ENCODE peak calls at places on chromosomes 2 and 18, in six cellular contexts. O is K562, J is SK-N-SH, B is H1, W is GM12878, X is GM12892. S is an unnamed sample.

GRCh38 chr2:164009801-164010337 is 274.1 kb upstream of the FIGN start:
- DNase-seq in O (no peak), J (no peak), B (no peak), W (no peak), X (no peak), S (no peak)

GRCh38 chr2:210288376-210288775 is 26.6 kb downstream of the MYL1 start:
- DNase-seq in O (no peak), J (no peak), B (no peak), W (no peak), X (no peak), S (no peak)

GRCh38 chr2:37671013-37671815 is at the start of gene CDC42EP3:
- DNase-seq in O (peak), J (peak), B (no peak), W (no peak), X (peak), S (peak)

GRCh38 chr2:68368657-68369339 is 3.7 kb downstream of the PLEK start:
- DNase-seq in O (no peak), J (no peak), B (no peak), W (no peak), X (no peak), S (no peak)

GRCh38 chr18:49656098-49656591 is 94.3 kb downstream of the LIPG start:
- DNase-seq in O (no peak), J (no peak), B (no peak), W (no peak), X (no peak), S (no peak)

GRCh38 chr2:38515155-38516074 is 87.3 kb downstream of the HNRNPLL start:
- DNase-seq in O (peak), J (no peak), B (no peak), W (no peak), X (no peak), S (no peak)

GRCh38 chr2:114610677-114611076 is 168.2 kb downstream of the DPP10 start:
- DNase-seq in O (no peak), J (peak), B (no peak), W (no peak), X (no peak), S (no peak)

GRCh38 chr2:196750977-196751631 is 48.4 kb downstream of the GTF3C3 start:
- DNase-seq in O (peak), J (peak), B (peak), W (peak), X (peak), S (peak)

GRCh38 chr2:107511970-107512789 is 314.5 kb upstream of the RGPD4 start:
- DNase-seq in O (no peak), J (no peak), B (no peak), W (no peak), X (no peak), S (no peak)

GRCh38 chr2:227248876-227249275 is 76.2 kb upstream of the MFF start:
- DNase-seq in O (no peak), J (no peak), B (no peak), W (no peak), X (no peak), S (no peak)

GRCh38 chr18:60809937-60810336 is 437.4 kb upstream of the MC4R start:
- DNase-seq in O (no peak), J (no peak), B (no peak), W (no peak), X (no peak), S (no peak)

GRCh38 chr2:32427672-32428622 is 71.1 kb downstream of the BIRC6 start:
- DNase-seq in O (no peak), J (peak), B (no peak), W (no peak), X (no peak), S (no peak)

GRCh38 chr2:23121968-23122648 is 262.9 kb upstream of the KLHL29 start:
- DNase-seq in O (no peak), J (no peak), B (no peak), W (no peak), X (no peak), S (no peak)

GRCh38 chr18:54918060-54918459 is 41.2 kb downstream of the CCDC68 start:
- DNase-seq in O (no peak), J (peak), B (no peak), W (no peak), X (no peak), S (no peak)

GRCh38 chr2:240875228-240876034 is 6.8 kb downstream of the AGXT start:
- DNase-seq in O (no peak), J (peak), B (no peak), W (no peak), X (no peak), S (no peak)

GRCh38 chr2:234032301-234032856 is 18.1 kb upstream of the SPP2 start:
- DNase-seq in O (no peak), J (no peak), B (no peak), W (no peak), X (no peak), S (no peak)

GRCh38 chr2:222656544-222657446 is 903 bp upstream of the FARSB start:
- DNase-seq in O (no peak), J (peak), B (no peak), W (no peak), X (no peak), S (no peak)

GRCh38 chr2:75003773-75004172 is 45.3 kb downstream of the POLE4 start:
- DNase-seq in O (no peak), J (no peak), B (no peak), W (no peak), X (no peak), S (no peak)

GRCh38 chr18:65942854-65943253 is 192.0 kb downstream of the CDH7 start:
- DNase-seq in O (no peak), J (no peak), B (no peak), W (no peak), X (no peak), S (no peak)

GRCh38 chr2:190563109-190563508 is 28.6 kb upstream of the NEMP2 start:
- DNase-seq in O (peak), J (no peak), B (no peak), W (no peak), X (no peak), S (no peak)

GRCh38 chr18:62952807-62953206 is 237.5 kb downstream of the PHLPP1 start:
- DNase-seq in O (no peak), J (no peak), B (no peak), W (no peak), X (no peak), S (no peak)

GRCh38 chr18:73942081-73942625 is 205.5 kb downstream of the FBXO15 start:
- DNase-seq in O (no peak), J (no peak), B (no peak), W (no peak), X (no peak), S (no peak)

GRCh38 chr2:126808929-126809328 is 89.8 kb upstream of the TEX51 start:
- DNase-seq in O (no peak), J (no peak), B (peak), W (no peak), X (no peak), S (no peak)

GRCh38 chr2:46719499-46719898 is 196.1 kb downstream of the MCFD2 start:
- DNase-seq in O (no peak), J (no peak), B (no peak), W (no peak), X (no peak), S (no peak)

GRCh38 chr18:22465859-22466602 is 48.3 kb upstream of the CTAGE1 start:
- DNase-seq in O (peak), J (no peak), B (no peak), W (no peak), X (no peak), S (no peak)

GRCh38 chr2:205716126-205716525 is 33.8 kb downstream of the NRP2 start:
- DNase-seq in O (peak), J (no peak), B (no peak), W (no peak), X (no peak), S (no peak)

GRCh38 chr2:241901018-241901380 is 31.5 kb downstream of the RTP5 start:
- DNase-seq in O (no peak), J (no peak), B (no peak), W (no peak), X (no peak), S (no peak)

GRCh38 chr18:61322265-61322873 is 10.9 kb upstream of the CDH20 start:
- DNase-seq in O (peak), J (peak), B (no peak), W (no peak), X (peak), S (peak)

GRCh38 chr2:222613715-222614331 is 42.1 kb downstream of the FARSB start:
- DNase-seq in O (no peak), J (peak), B (no peak), W (no peak), X (peak), S (peak)

GRCh38 chr2:238101891-238102841 is 2.0 kb downstream of the ESPNL start:
- DNase-seq in O (no peak), J (peak), B (no peak), W (no peak), X (no peak), S (no peak)

GRCh38 chr2:25252291-25253152 is 84.1 kb upstream of the POMC start:
- DNase-seq in O (peak), J (peak), B (peak), W (no peak), X (peak), S (peak)

GRCh38 chr2:101546376-101547058 is 71.6 kb upstream of the RFX8 start:
- DNase-seq in O (no peak), J (no peak), B (no peak), W (no peak), X (no peak), S (no peak)

GRCh38 chr2:101545940-101546339 is 71.0 kb upstream of the RFX8 start:
- DNase-seq in O (no peak), J (no peak), B (no peak), W (no peak), X (no peak), S (no peak)

GRCh38 chr2:101538076-101538475 is 63.2 kb upstream of the RFX8 start:
- DNase-seq in O (no peak), J (no peak), B (no peak), W (no peak), X (no peak), S (no peak)

DNA sequence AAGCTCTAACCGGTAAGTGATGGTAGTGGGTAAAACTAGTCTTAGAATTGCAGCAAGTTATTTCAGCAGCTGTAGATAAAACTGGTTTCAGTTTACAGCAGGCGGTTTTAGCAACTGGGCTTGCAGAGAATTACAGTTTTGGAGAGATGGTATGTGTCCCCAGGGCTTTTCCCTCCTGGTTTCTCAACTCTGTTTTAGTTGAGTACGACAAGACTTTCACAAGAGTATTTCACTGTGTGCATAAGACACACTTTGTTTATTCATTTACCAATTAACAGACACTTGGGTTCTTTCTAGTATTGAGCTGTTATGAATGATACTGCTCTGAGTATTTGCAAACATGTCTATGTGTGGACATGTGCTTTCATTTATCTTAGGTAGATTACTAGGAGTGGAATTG is 65.6 kb upstream of the RFX8 start:
- DNase-seq in O (no peak), J (no peak), B (no peak), W (no peak), X (no peak), S (no peak)
- TF ChIP-seq TAF1 in O (no peak), J (no peak), B (no peak), W (no peak), X (no peak), S (no peak)

DNA sequence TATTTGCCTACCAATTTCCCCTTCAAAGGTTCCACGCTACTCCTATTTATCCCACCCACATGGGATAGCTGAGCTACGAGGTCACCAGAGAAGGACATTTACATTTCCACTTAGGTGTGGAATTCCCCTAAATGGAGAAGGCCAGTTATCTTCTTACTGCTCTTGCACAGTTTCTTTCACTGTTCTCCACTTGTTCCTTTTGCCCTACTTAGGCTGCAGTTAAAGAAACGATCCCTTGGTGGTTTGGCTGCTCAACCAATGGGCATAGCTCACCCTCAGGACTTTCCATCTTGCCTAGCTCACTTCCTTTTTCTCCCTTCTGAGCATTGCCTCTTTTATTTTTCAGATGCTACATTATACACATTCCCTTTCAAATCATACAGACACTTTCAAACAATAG is 11.2 kb upstream of the NABP1 start:
- DNase-seq in O (peak), J (no peak), B (no peak), W (peak), X (no peak), S (no peak)
- TF ChIP-seq POLR2AphosphoS5 in O (no peak), J (no peak), B (no peak), W (peak), X (peak), S (no peak)

GRCh38 chr18:45528712-45529336 is 86.5 kb upstream of the SLC14A2 start:
- DNase-seq in O (no peak), J (no peak), B (no peak), W (no peak), X (no peak), S (no peak)

GRCh38 chr18:45527891-45528290 is 87.4 kb upstream of the SLC14A2 start:
- DNase-seq in O (no peak), J (no peak), B (no peak), W (no peak), X (no peak), S (no peak)

GRCh38 chr18:45522371-45522770 is 92.9 kb upstream of the SLC14A2 start:
- DNase-seq in O (no peak), J (no peak), B (no peak), W (no peak), X (no peak), S (no peak)

GRCh38 chr18:45521777-45522176 is 93.5 kb upstream of the SLC14A2 start:
- DNase-seq in O (no peak), J (no peak), B (no peak), W (no peak), X (no peak), S (no peak)

GRCh38 chr18:45526120-45526841 is 89.0 kb upstream of the SLC14A2 start:
- DNase-seq in O (no peak), J (peak), B (no peak), W (no peak), X (no peak), S (no peak)
- TF ChIP-seq TAF1 in O (no peak), J (no peak), B (no peak), W (no peak), X (no peak), S (no peak)

DNA sequence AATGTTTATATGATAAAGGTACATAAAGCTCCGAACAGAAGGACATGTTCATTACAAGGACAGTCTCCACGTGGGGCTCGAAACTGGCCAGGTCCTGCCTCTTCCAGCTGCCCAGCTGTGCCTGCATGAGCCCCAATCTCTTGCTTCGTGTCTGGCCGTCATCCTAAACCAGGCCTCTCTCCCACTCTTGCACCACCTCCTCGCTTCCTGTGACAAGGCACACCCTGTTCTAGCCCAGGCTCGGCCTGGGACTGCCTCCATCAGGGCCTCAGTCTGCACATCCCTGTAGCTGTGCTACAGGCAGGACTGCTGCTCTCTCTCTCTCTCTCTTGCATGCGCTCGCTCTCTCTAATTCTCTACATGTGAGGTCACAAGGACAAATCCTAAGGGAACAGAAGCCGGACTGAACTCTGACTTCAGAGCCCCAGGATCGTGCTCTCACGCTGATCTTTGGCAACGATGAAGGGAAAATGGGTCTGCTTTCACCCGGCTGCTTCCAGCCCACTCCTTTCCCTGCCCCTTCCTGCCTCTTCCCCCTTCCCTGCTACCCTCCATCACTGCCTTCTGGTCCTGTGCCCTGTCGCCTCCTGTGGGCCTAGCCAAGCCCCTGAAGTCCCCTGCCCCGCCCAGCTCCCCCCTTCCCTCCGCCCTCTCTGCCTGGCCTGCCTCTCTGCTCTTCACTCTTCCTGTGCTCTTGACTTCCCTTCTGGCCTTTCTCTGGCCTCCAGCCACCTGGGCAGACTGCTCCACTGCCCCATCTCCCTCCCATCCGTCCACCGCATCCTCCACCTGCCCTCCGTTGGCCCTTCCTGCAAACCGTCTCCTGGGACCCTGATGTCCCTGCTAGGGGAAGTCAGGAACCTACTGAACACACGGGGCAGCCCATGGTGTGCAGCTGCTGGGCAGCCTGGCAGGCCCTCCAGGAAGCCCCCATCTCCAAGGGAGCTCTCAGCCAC is 7.8 kb upstream of the GPR55 start:
- DNase-seq in O (no peak), J (no peak), B (no peak), W (no peak), X (no peak), S (no peak)
- TF ChIP-seq POLR2AphosphoS5 in O (no peak), J (no peak), B (no peak), W (no peak), X (no peak), S (no peak)

GRCh38 chr2:27798476-27798875 is 27.0 kb downstream of the MRPL33 start:
- DNase-seq in O (no peak), J (no peak), B (no peak), W (no peak), X (no peak), S (no peak)

GRCh38 chr2:27795868-27796277 is 24.4 kb downstream of the MRPL33 start:
- DNase-seq in O (no peak), J (no peak), B (no peak), W (no peak), X (no peak), S (no peak)

GRCh38 chr2:27792759-27793158 is 21.2 kb downstream of the MRPL33 start:
- DNase-seq in O (no peak), J (no peak), B (no peak), W (no peak), X (no peak), S (no peak)

GRCh38 chr2:27796991-27797752 is 25.7 kb downstream of the MRPL33 start:
- DNase-seq in O (no peak), J (no peak), B (no peak), W (no peak), X (no peak), S (no peak)

GRCh38 chr2:27795093-27795834 is 23.7 kb downstream of the MRPL33 start:
- DNase-seq in O (no peak), J (no peak), B (no peak), W (no peak), X (no peak), S (no peak)
- TF ChIP-seq TAF1 in O (no peak), J (no peak), B (no peak), W (no peak), X (no peak), S (no peak)

GRCh38 chr18:44696892-44697291 is 16.2 kb downstream of the SETBP1 start:
- DNase-seq in O (peak), J (no peak), B (no peak), W (no peak), X (no peak), S (no peak)
- TF ChIP-seq POLR2AphosphoS5 in O (no peak), J (no peak), B (no peak), W (no peak), X (no peak), S (no peak)

GRCh38 chr18:2948038-2948437 is 64.9 kb downstream of the LPIN2 start:
- DNase-seq in O (peak), J (peak), B (no peak), W (no peak), X (no peak), S (no peak)
- TF ChIP-seq TAF1 in O (no peak), J (no peak), B (no peak), W (no peak), X (no peak), S (no peak)